ENCODE peak calls at places on chromosomes 13 and 19, in seven cellular contexts. C is HCT116, E is A549, B is GM12878, R is HepG2, G is K562, T is SK-N-SH. V is an unnamed sample.

GRCh38 chr19:33462112-33462726 is 59.4 kb downstream of the PEPD start:
- DNase-seq in C (no peak), E (no peak), B (no peak), R (no peak), G (no peak), T (no peak), V (no peak)

GRCh38 chr13:73576291-73576690 is 517.5 kb downstream of the KLF5 start:
- DNase-seq in C (no peak), E (no peak), B (no peak), R (no peak), G (no peak), T (no peak), V (no peak)

GRCh38 chr19:30135358-30135757 is 193.3 kb downstream of the URI1 start:
- DNase-seq in C (no peak), E (no peak), B (no peak), R (no peak), G (no peak), T (no peak), V (no peak)

GRCh38 chr13:38636756-38637155 is 50.1 kb upstream of the FREM2 start:
- DNase-seq in C (no peak), E (no peak), B (no peak), R (no peak), G (no peak), T (no peak), V (no peak)

GRCh38 chr19:40962460-40962961 is 28.6 kb upstream of the CYP2B6 start:
- DNase-seq in C (no peak), E (peak), B (no peak), R (peak), G (no peak), T (no peak), V (no peak)

GRCh38 chr19:17448190-17448967 is at the start of gene TMEM221:
- DNase-seq in C (no peak), E (peak), B (no peak), R (no peak), G (peak), T (peak), V (peak)

GRCh38 chr13:101919541-101920306 is 467.2 kb downstream of the ITGBL1 start:
- DNase-seq in C (no peak), E (no peak), B (no peak), R (no peak), G (no peak), T (peak), V (peak)

GRCh38 chr19:2027361-2027760 is 11.8 kb upstream of the BTBD2 start:
- DNase-seq in C (no peak), E (no peak), B (no peak), R (no peak), G (no peak), T (no peak), V (no peak)

GRCh38 chr19:48806518-48806817 is 4.4 kb downstream of the BCAT2 start:
- DNase-seq in C (no peak), E (no peak), B (no peak), R (no peak), G (peak), T (peak), V (peak)

GRCh38 chr19:1101337-1101698 is 2.5 kb upstream of the GPX4 start:
- DNase-seq in C (no peak), E (no peak), B (no peak), R (no peak), G (no peak), T (no peak), V (no peak)

GRCh38 chr19:55393362-55393761 is 7.6 kb downstream of the RPL28 start:
- DNase-seq in C (no peak), E (no peak), B (no peak), R (no peak), G (no peak), T (peak), V (no peak)

GRCh38 chr19:45528744-45529453 is 21.6 kb downstream of the VASP start:
- DNase-seq in C (no peak), E (peak), B (no peak), R (no peak), G (peak), T (no peak), V (peak)

GRCh38 chr13:111476197-111476596 is 155.8 kb downstream of the TEX29 start:
- DNase-seq in C (no peak), E (no peak), B (no peak), R (no peak), G (no peak), T (no peak), V (no peak)

GRCh38 chr13:80441968-80442367 is 101.0 kb upstream of the SPRY2 start:
- DNase-seq in C (no peak), E (no peak), B (no peak), R (no peak), G (no peak), T (no peak), V (no peak)

GRCh38 chr13:109243311-109243951 is 543.0 kb downstream of the IRS2 start:
- DNase-seq in C (peak), E (peak), B (no peak), R (no peak), G (no peak), T (no peak), V (no peak)

GRCh38 chr19:48565090-48565489 is 13.1 kb downstream of the SULT2B1 start:
- DNase-seq in C (no peak), E (peak), B (no peak), R (peak), G (no peak), T (no peak), V (no peak)

GRCh38 chr13:70237131-70237530 is 128.9 kb upstream of the KLHL1 start:
- DNase-seq in C (no peak), E (no peak), B (no peak), R (no peak), G (no peak), T (no peak), V (no peak)

GRCh38 chr13:72757792-72758535 is 23.7 kb downstream of the DIS3 start:
- DNase-seq in C (no peak), E (no peak), B (no peak), R (no peak), G (no peak), T (no peak), V (no peak)

GRCh38 chr19:14478113-14478545 is 3.0 kb upstream of the PTGER1 start:
- DNase-seq in C (no peak), E (no peak), B (no peak), R (no peak), G (no peak), T (peak), V (no peak)

GRCh38 chr19:46621191-46622117 is 3.4 kb downstream of the PTGIR start:
- DNase-seq in C (no peak), E (no peak), B (no peak), R (no peak), G (no peak), T (peak), V (peak)

GRCh38 chr13:112898786-112899617 is 70.0 kb upstream of the MCF2L start:
- DNase-seq in C (no peak), E (no peak), B (no peak), R (no peak), G (no peak), T (no peak), V (peak)

GRCh38 chr13:48570225-48570828 is 37.4 kb upstream of the RCBTB2 start:
- DNase-seq in C (no peak), E (no peak), B (no peak), R (no peak), G (no peak), T (no peak), V (no peak)

GRCh38 chr19:38527466-38528136 is 90.2 kb downstream of the MAP4K1 start:
- DNase-seq in C (no peak), E (peak), B (no peak), R (no peak), G (peak), T (no peak), V (peak)

GRCh38 chr13:79477968-79478367 is 3.0 kb upstream of the NDFIP2 start:
- DNase-seq in C (no peak), E (no peak), B (no peak), R (no peak), G (no peak), T (no peak), V (no peak)

GRCh38 chr19:3053218-3053621 is 9.1 kb downstream of the TLE5 start:
- DNase-seq in C (no peak), E (no peak), B (no peak), R (no peak), G (peak), T (no peak), V (no peak)

GRCh38 chr13:34207334-34207733 is 389.4 kb downstream of the RFC3 start:
- DNase-seq in C (no peak), E (peak), B (no peak), R (no peak), G (no peak), T (no peak), V (no peak)

GRCh38 chr19:40596608-40597328 is 4.4 kb upstream of the LTBP4 start:
- DNase-seq in C (peak), E (peak), B (no peak), R (peak), G (peak), T (peak), V (peak)

GRCh38 chr13:48559638-48560320 is 26.9 kb upstream of the RCBTB2 start:
- DNase-seq in C (no peak), E (no peak), B (no peak), R (no peak), G (no peak), T (no peak), V (no peak)

GRCh38 chr19:46381746-46382345 is 31.5 kb downstream of the CCDC8 start:
- DNase-seq in C (no peak), E (no peak), B (no peak), R (no peak), G (no peak), T (no peak), V (no peak)

GRCh38 chr13:19067767-19068166 is 113.9 kb downstream of the TUBA3C start:
- DNase-seq in C (no peak), E (no peak), B (no peak), R (no peak), G (no peak), T (no peak), V (no peak)

GRCh38 chr19:53883231-53883661 is 1.2 kb downstream of the PRKCG start:
- DNase-seq in C (no peak), E (no peak), B (no peak), R (no peak), G (peak), T (no peak), V (peak)

GRCh38 chr19:56476671-56477428 is at the start of gene ZNF667:
- DNase-seq in C (no peak), E (no peak), B (no peak), R (no peak), G (no peak), T (peak), V (no peak)

GRCh38 chr13:20127563-20128458 is 33.0 kb downstream of the GJA3 start:
- DNase-seq in C (no peak), E (peak), B (no peak), R (peak), G (no peak), T (peak), V (peak)

GRCh38 chr13:108427355-108427754 is 157.8 kb downstream of the TNFSF13B start:
- DNase-seq in C (no peak), E (peak), B (no peak), R (no peak), G (no peak), T (no peak), V (no peak)

GRCh38 chr13:43036386-43037220 is 13.2 kb downstream of the DNAJC15 start:
- DNase-seq in C (no peak), E (no peak), B (no peak), R (no peak), G (no peak), T (no peak), V (no peak)

GRCh38 chr13:113951246-113951999 is 22.5 kb downstream of the C13orf46 start:
- DNase-seq in C (peak), E (peak), B (no peak), R (peak), G (peak), T (peak), V (peak)

GRCh38 chr13:20332361-20333096 is 100.4 kb upstream of the GJB6 start:
- DNase-seq in C (no peak), E (no peak), B (no peak), R (no peak), G (no peak), T (no peak), V (no peak)

GRCh38 chr13:49326222-49326917 is 78.6 kb downstream of the CDADC1 start:
- DNase-seq in C (no peak), E (no peak), B (no peak), R (no peak), G (no peak), T (no peak), V (no peak)

GRCh38 chr13:52933547-52934167 is 85.2 kb upstream of the PCDH8 start:
- DNase-seq in C (no peak), E (no peak), B (no peak), R (no peak), G (no peak), T (no peak), V (no peak)
- TF ChIP-seq MAX in C (no peak), E (no peak), B (no peak), R (no peak), G (no peak), T (no peak), V (no peak)

GRCh38 chr13:28442872-28443271 is 52.1 kb downstream of the FLT1 start:
- DNase-seq in C (no peak), E (no peak), B (no peak), R (no peak), G (no peak), T (no peak), V (no peak)
- TF ChIP-seq MAX in C (no peak), E (no peak), B (no peak), R (no peak), G (no peak), T (no peak), V (no peak)

DNA sequence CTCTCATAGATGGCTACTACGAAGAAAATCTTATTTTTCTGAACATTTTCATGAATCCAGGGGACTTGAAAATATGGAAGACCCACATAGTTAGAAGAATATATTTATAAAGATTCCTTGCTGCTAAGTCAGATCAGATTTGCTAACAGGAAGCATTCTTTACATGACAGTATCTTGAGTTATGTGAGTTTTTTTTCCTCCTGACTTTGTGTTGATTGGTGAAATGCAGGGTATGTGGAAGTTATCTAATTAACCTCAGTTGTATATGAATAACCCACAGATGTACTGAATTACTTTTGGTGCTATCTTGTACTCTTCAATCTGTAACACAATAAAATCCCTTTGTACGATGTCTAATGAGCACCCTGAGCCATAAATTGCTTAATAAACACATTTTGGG is 53.8 kb downstream of the ESD start:
- DNase-seq in C (no peak), E (no peak), B (no peak), R (no peak), G (no peak), T (no peak), V (no peak)
- TF ChIP-seq MAX in C (no peak), E (no peak), B (no peak), R (no peak), G (no peak), T (no peak), V (no peak)

DNA sequence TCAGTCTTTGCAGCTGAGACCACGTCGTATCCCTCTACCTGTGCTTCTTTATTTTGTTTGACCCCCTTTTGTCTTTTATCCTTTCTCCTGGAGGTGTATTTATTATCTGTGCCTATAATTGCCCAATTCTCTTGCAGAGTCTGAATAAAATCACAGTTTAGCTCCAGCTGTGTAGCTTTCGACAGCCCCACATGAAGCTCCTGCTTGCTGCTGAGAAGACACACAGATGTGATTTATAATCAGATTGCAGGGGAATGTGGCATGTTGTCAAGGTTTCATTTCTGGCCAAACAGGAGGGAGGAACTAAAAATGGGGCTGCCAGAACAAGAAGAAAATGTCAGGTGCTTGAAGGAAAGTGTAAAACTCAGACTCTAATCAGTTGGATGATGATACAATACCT is 22.7 kb downstream of the CCNA1 start:
- DNase-seq in C (no peak), E (no peak), B (no peak), R (no peak), G (no peak), T (peak), V (no peak)
- TF ChIP-seq MAX in C (no peak), E (no peak), B (no peak), R (no peak), G (no peak), T (no peak), V (no peak)

GRCh38 chr13:36421447-36421846 is 10.8 kb upstream of the CCNA1 start:
- DNase-seq in C (no peak), E (no peak), B (no peak), R (no peak), G (no peak), T (no peak), V (no peak)

GRCh38 chr13:36420437-36420891 is 11.8 kb upstream of the CCNA1 start:
- DNase-seq in C (peak), E (peak), B (peak), R (peak), G (peak), T (peak), V (peak)

GRCh38 chr13:36417328-36417727 is 15.0 kb upstream of the CCNA1 start:
- DNase-seq in C (no peak), E (no peak), B (no peak), R (no peak), G (no peak), T (no peak), V (no peak)

GRCh38 chr13:36414461-36414860 is 17.8 kb upstream of the CCNA1 start:
- DNase-seq in C (no peak), E (no peak), B (no peak), R (no peak), G (no peak), T (no peak), V (no peak)

GRCh38 chr13:36418022-36418805 is 14.1 kb upstream of the CCNA1 start:
- DNase-seq in C (no peak), E (no peak), B (peak), R (no peak), G (no peak), T (no peak), V (no peak)
- TF ChIP-seq MAX in C (no peak), E (no peak), B (no peak), R (no peak), G (no peak), T (no peak), V (no peak)

DNA sequence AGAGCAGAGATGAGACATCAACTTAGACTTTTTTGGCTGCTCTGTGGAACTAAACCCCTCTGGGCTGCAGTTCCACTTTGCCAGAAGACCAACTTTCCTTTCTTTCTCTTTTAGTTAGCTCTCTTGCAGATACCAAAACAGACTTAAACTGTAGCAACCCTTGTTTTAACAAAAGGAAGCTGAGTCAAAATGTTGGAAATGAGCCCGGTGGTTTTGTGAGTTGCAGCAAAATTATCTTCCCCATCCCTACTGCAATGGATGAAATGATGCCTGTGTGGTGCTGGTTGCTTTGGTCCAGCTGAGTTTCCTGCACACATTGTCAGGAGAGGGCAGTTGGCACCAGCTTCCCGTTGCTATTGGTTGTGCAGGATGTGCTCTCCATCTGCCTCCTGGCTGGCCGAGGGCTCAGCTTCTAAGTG is 115.3 kb downstream of the LRCH1 start:
- DNase-seq in C (no peak), E (no peak), B (no peak), R (no peak), G (no peak), T (no peak), V (no peak)
- TF ChIP-seq MAX in C (no peak), E (no peak), B (no peak), R (no peak), G (no peak), T (peak), V (no peak)

GRCh38 chr19:41998246-41999020 is 4.4 kb upstream of the ATP1A3 start:
- DNase-seq in C (peak), E (peak), B (no peak), R (peak), G (peak), T (peak), V (peak)
- TF ChIP-seq MAX in C (no peak), E (peak), B (no peak), R (no peak), G (no peak), T (no peak), V (no peak)

GRCh38 chr19:35030257-35031071 is at the start of gene SCN1B:
- DNase-seq in C (peak), E (peak), B (no peak), R (peak), G (peak), T (peak), V (peak)
- TF ChIP-seq MAX in C (no peak), E (no peak), B (no peak), R (peak), G (no peak), T (no peak), V (no peak)

DNA sequence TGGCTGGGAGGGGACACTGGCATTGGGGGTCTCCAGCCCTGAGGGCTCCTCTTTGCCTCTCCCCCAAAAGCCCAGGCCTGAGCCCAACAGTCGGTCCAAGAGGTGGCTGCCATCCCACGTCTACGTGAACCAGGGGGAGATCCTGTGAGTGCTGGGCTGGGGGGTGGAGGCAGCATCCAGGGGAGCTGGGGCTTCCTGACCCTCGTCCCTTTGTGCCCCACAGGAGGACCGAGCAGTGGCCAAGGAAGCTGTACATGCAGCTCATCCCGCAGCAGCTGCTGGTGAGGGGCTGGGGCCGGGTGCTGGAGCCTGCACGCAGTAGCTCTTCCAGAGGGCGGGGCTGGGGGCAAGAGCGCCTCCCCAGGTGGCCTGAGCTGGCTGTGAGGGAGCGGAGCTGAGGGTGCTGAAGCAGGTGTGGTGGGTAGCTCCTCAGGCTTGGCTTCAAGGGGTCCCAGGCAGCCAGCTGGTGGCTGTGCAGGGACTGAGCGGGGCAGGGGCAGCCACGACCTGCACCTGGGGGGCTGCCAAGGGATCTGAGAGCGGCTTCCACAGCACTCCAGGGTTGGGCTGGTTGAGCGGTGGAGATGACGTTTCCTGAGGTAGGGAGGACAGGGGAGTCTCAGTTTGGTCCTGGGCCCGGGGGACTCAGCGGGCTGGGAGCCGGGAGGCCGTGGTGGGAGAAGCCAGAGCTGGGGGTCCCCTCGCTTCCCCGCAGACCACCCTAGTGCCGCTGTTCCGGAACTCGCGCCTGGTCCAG is 7.1 kb downstream of the PTOV1 start:
- DNase-seq in C (no peak), E (no peak), B (no peak), R (no peak), G (no peak), T (no peak), V (no peak)
- TF ChIP-seq MAX in C (no peak), E (peak), B (no peak), R (no peak), G (no peak), T (no peak), V (no peak)

V was measured in WTC11.